ENCODE peak calls at places on chromosome 22, in seven cellular contexts. P is H9; A is right cardiac atrium; U is tibial artery; B is effector memory CD4-positive, alpha-beta T cell; C is esophagus squamous epithelium; L is body of pancreas. O is an unnamed sample.

GRCh38 chr22:44892803-44893730 is 116.7 kb downstream of the PHF21B start:
- DNase-seq in P (no peak), A (no peak), U (no peak), B (no peak), C (no peak), L (no peak), O (no peak)

GRCh38 chr22:18157714-18158028 is 7.7 kb downstream of the USP18 start:
- DNase-seq in P (no peak), A (no peak), U (no peak), B (no peak), C (no peak), L (no peak), O (no peak)

GRCh38 chr22:37419916-37420655 is 7.2 kb downstream of the ELFN2 start:
- DNase-seq in P (peak), A (peak), U (no peak), B (no peak), C (no peak), L (no peak), O (no peak)

GRCh38 chr22:21451545-21452520 is 15.4 kb upstream of the TMEM191C start:
- DNase-seq in P (peak), A (no peak), U (peak), B (no peak), C (no peak), L (no peak), O (no peak)

GRCh38 chr22:24106385-24107381 is 74.6 kb upstream of the SUSD2 start:
- DNase-seq in P (peak), A (no peak), U (no peak), B (peak), C (no peak), L (no peak), O (peak)

GRCh38 chr22:20618488-20618887 is 111.1 kb downstream of the MED15 start:
- DNase-seq in P (no peak), A (no peak), U (no peak), B (no peak), C (no peak), L (no peak), O (no peak)

GRCh38 chr22:29456211-29456671 is 17.9 kb downstream of the RFPL1 start:
- DNase-seq in P (no peak), A (no peak), U (peak), B (no peak), C (no peak), L (no peak), O (no peak)

GRCh38 chr22:32623943-32624342 is 149.3 kb downstream of the FBXO7 start:
- DNase-seq in P (no peak), A (peak), U (peak), B (no peak), C (no peak), L (peak), O (peak)

GRCh38 chr22:23712256-23712655 is 21.4 kb downstream of the RGL4 start:
- DNase-seq in P (no peak), A (no peak), U (no peak), B (no peak), C (no peak), L (no peak), O (no peak)

GRCh38 chr22:40326905-40327735 is 19.2 kb upstream of the ADSL start:
- DNase-seq in P (peak), A (no peak), U (no peak), B (no peak), C (no peak), L (no peak), O (no peak)

GRCh38 chr22:42432020-42432596 is at the start of gene NFAM1:
- DNase-seq in P (no peak), A (peak), U (peak), B (no peak), C (no peak), L (no peak), O (peak)

GRCh38 chr22:30483169-30483568 is 11.4 kb upstream of the SEC14L3 start:
- DNase-seq in P (no peak), A (no peak), U (no peak), B (no peak), C (no peak), L (no peak), O (no peak)

GRCh38 chr22:47328550-47329243 is 566.2 kb downstream of the TBC1D22A start:
- DNase-seq in P (no peak), A (peak), U (no peak), B (no peak), C (no peak), L (no peak), O (peak)

GRCh38 chr22:38317995-38318715 is 922 bp upstream of the CSNK1E start:
- DNase-seq in P (no peak), A (peak), U (peak), B (no peak), C (peak), L (peak), O (peak)

GRCh38 chr22:41408665-41409064 is 26.9 kb downstream of the TEF start:
- DNase-seq in P (no peak), A (peak), U (no peak), B (no peak), C (no peak), L (no peak), O (no peak)
- H3K27ac ChIP-seq in P (no peak), A (peak), U (peak), B (no peak), C (peak), L (no peak), O (no peak)

GRCh38 chr22:46286006-46286405 is 10.7 kb upstream of the GTSE1 start:
- DNase-seq in P (no peak), A (no peak), U (no peak), B (no peak), C (no peak), L (no peak), O (no peak)

GRCh38 chr22:46287873-46288751 is 8.6 kb upstream of the GTSE1 start:
- DNase-seq in P (no peak), A (peak), U (peak), B (no peak), C (peak), L (no peak), O (peak)

GRCh38 chr22:46289244-46289891 is 7.3 kb upstream of the GTSE1 start:
- DNase-seq in P (no peak), A (peak), U (peak), B (no peak), C (no peak), L (no peak), O (no peak)

GRCh38 chr22:46288846-46289243 is 7.8 kb upstream of the GTSE1 start:
- DNase-seq in P (no peak), A (no peak), U (no peak), B (no peak), C (no peak), L (no peak), O (no peak)

DNA sequence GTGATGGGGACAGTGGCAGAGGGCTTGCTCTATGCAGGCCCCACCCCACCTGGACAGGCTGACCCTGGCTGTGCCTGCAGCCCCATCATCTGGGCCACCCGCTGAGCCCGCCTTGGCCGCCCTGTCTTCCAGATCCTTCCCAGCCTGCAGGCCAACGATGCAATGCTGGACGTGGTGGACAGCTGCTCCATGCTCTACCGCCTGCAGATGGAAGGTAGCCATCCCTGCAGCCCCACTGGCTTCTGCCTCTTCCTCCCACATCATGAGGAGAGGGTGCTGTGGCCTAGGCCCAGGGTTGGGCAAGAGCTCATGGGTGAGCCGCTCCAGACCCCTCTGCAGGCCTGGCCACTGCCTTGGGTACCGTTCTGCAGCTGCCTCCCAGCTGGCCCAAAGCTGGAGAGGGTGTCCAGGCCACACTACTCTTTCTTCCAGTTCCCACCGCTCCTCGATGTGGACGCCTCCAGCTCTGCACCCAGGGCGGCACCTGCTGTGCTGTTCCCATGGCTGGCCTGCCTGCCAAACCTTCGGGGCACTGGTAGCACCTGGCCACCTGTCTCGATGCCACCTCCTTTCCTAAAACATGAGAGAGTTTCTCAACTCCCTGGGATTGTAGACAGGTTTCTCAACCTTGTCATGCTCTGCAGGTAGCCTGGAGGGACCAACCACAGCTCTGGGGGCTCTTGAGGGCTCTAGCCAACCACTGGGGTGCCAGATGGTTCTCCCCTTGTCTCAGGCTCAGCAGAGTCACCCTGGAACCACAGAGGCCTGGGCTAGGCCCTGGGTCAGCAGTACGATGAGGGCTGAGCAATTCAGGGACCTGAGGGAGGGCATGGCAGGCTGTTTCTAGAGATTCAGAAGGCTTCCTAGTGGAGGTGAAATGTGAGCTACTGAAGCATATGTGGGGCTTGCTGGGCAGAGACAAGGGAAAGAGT is 9.5 kb upstream of the GTSE1 start:
- DNase-seq in P (no peak), A (no peak), U (peak), B (no peak), C (no peak), L (peak), O (no peak)
- H3K27ac ChIP-seq in P (no peak), A (peak), U (no peak), B (no peak), C (peak), L (peak), O (peak)

GRCh38 chr22:48923909-48924475 is 903.7 kb downstream of the BRD1 start:
- DNase-seq in P (no peak), A (no peak), U (peak), B (no peak), C (no peak), L (no peak), O (no peak)
- H3K27ac ChIP-seq in P (no peak), A (no peak), U (no peak), B (no peak), C (no peak), L (no peak), O (no peak)

DNA sequence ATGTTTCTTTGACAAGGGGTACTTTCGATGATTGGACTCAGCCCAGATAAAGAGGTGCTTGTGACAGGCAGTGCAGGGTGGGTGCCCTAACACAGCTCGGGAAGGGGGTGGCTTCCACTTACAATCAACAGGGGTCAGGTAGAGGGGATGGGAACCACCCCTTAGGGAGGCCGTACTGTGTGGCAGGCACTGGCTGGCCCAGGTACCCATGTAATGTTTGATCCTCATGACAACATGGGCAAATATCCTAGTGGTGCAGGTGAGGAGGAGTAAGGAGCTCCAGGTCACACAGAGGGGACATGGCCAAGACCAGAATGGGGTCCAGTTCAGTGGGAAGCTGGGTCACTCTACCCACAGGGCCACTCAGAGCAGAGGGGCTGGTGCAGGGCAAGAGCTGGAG is 3.1 kb downstream of the APOL4 start:
- DNase-seq in P (no peak), A (no peak), U (no peak), B (no peak), C (no peak), L (no peak), O (no peak)
- H3K27ac ChIP-seq in P (no peak), A (no peak), U (no peak), B (no peak), C (peak), L (no peak), O (no peak)

O was measured in adrenal gland.